ENCODE peak calls at places on chromosomes 11 and 22, in four cellular contexts. W is PC-3, M is HCT116, O is OCI-LY7. R is an unnamed sample.

GRCh38 chr22:31241200-31241599 is 29.1 kb downstream of the LIMK2 start:
- DNase-seq in O (no peak), W (no peak), M (no peak), R (no peak)

GRCh38 chr11:132242662-132243061 is 872.2 kb downstream of the NTM start:
- DNase-seq in O (no peak), W (no peak), M (no peak), R (no peak)

GRCh38 chr11:119737678-119738439 is 8.9 kb upstream of the NECTIN1 start:
- DNase-seq in O (no peak), M (no peak), W (no peak), R (no peak)

GRCh38 chr11:58625826-58626460 is 3.5 kb downstream of the CNTF start:
- DNase-seq in W (peak), M (no peak), O (no peak), R (no peak)

GRCh38 chr22:30243671-30244465 is 2.7 kb downstream of the LIF start:
- DNase-seq in M (no peak), W (no peak), O (no peak), R (no peak)

GRCh38 chr22:21690401-21690801 is 24.6 kb downstream of the PPIL2 start:
- DNase-seq in M (no peak), O (no peak), W (no peak), R (peak)

GRCh38 chr22:37148031-37148651 is 1.6 kb downstream of the IL2RB start:
- DNase-seq in W (no peak), O (no peak), M (no peak), R (no peak)

GRCh38 chr22:45870011-45870410 is 107.0 kb downstream of the WNT7B start:
- DNase-seq in O (no peak), W (no peak), M (no peak), R (no peak)

GRCh38 chr11:14318581-14318981 is 40.4 kb downstream of the RRAS2 start:
- DNase-seq in M (no peak), O (no peak), W (peak), R (no peak)

GRCh38 chr11:115739878-115740277 is 235.7 kb upstream of the CADM1 start:
- DNase-seq in W (no peak), M (no peak), O (no peak), R (no peak)

GRCh38 chr11:93604276-93604675 is 57.2 kb upstream of the CEP295 start:
- DNase-seq in O (no peak), W (no peak), M (no peak), R (no peak)

GRCh38 chr11:119416606-119417580 is 6.1 kb downstream of the THY1 start:
- DNase-seq in O (no peak), M (no peak), W (peak), R (no peak)

GRCh38 chr11:65504671-65505433 is 6.0 kb downstream of the MALAT1 start:
- DNase-seq in O (no peak), M (no peak), W (no peak), R (peak)

GRCh38 chr22:24400037-24400725 is 27.2 kb upstream of the ADORA2A start:
- DNase-seq in W (no peak), O (no peak), M (no peak), R (peak)

GRCh38 chr11:33944345-33944692 is 52.4 kb upstream of the LMO2 start:
- DNase-seq in O (no peak), W (no peak), M (no peak), R (no peak)

GRCh38 chr22:31173386-31174145 is 13.6 kb downstream of the RNF185 start:
- DNase-seq in M (no peak), O (no peak), W (peak), R (no peak)

GRCh38 chr22:36419912-36420882 is 32.4 kb upstream of the MYH9 start:
- DNase-seq in M (no peak), W (no peak), O (no peak), R (no peak)

GRCh38 chr11:33344611-33345010 is 87.4 kb downstream of the HIPK3 start:
- DNase-seq in O (peak), M (no peak), W (peak), R (peak)

GRCh38 chr22:43848366-43849171 is 13.7 kb downstream of the SULT4A1 start:
- DNase-seq in W (peak), M (peak), O (no peak), R (no peak)

GRCh38 chr11:61061081-61061826 is 41.0 kb upstream of the CD5 start:
- DNase-seq in O (peak), M (peak), W (peak), R (peak)

GRCh38 chr11:111483431-111483830 is 28.8 kb downstream of the BTG4 start:
- DNase-seq in W (no peak), O (no peak), M (no peak), R (no peak)

GRCh38 chr22:41620646-41621098 is at the start of gene DESI1:
- DNase-seq in M (no peak), W (no peak), O (no peak), R (no peak)

GRCh38 chr11:11149671-11150459 is 203.2 kb downstream of the CSNK2A3 start:
- DNase-seq in W (no peak), O (peak), M (no peak), R (peak)

GRCh38 chr11:112229746-112230433 is 3.7 kb downstream of the PTS start:
- DNase-seq in O (no peak), M (no peak), W (no peak), R (no peak)

GRCh38 chr11:108853864-108854263 is 189.0 kb downstream of the DDX10 start:
- DNase-seq in W (no peak), M (no peak), O (peak), R (peak)

GRCh38 chr22:22520020-22520656 is at the start of gene ZNF280A:
- DNase-seq in O (no peak), W (no peak), M (peak), R (no peak)

GRCh38 chr11:59207988-59208432 is 4.7 kb downstream of the MPEG1 start:
- DNase-seq in M (no peak), O (peak), W (peak), R (peak)

GRCh38 chr22:36068776-36069344 is 40.2 kb upstream of the RBFOX2 start:
- DNase-seq in M (no peak), W (peak), O (peak), R (no peak)

GRCh38 chr11:131766637-131767036 is 396.2 kb downstream of the NTM start:
- DNase-seq in M (no peak), W (no peak), O (no peak), R (no peak)

GRCh38 chr22:41178425-41178975 is 26.6 kb upstream of the L3MBTL2 start:
- DNase-seq in W (no peak), O (no peak), M (no peak), R (no peak)

GRCh38 chr22:37501610-37502341 is 15.6 kb upstream of the MFNG start:
- DNase-seq in M (no peak), O (no peak), W (peak), R (no peak)

GRCh38 chr11:130181295-130182272 is 22.0 kb downstream of the ST14 start:
- DNase-seq in W (peak), O (peak), M (no peak), R (peak)

GRCh38 chr11:808427-809286 is 1.1 kb upstream of the RPLP2 start:
- DNase-seq in O (peak), M (no peak), W (no peak), R (peak)

GRCh38 chr11:108568183-108568858 is 25.2 kb downstream of the EXPH5 start:
- DNase-seq in W (no peak), O (no peak), M (no peak), R (no peak)

GRCh38 chr22:46803031-46803880 is 40.8 kb downstream of the TBC1D22A start:
- DNase-seq in M (peak), W (peak), O (peak), R (peak)

GRCh38 chr11:115720537-115721308 is 216.5 kb upstream of the CADM1 start:
- DNase-seq in M (no peak), W (no peak), O (no peak), R (no peak)

GRCh38 chr11:57321996-57322880 is 2.5 kb downstream of the TNKS1BP1 start:
- DNase-seq in M (peak), W (peak), O (no peak), R (no peak)

GRCh38 chr22:25663654-25664053 is 78.3 kb upstream of the MYO18B start:
- DNase-seq in M (no peak), O (no peak), W (no peak), R (no peak)

GRCh38 chr22:25666308-25666707 is 75.7 kb upstream of the MYO18B start:
- DNase-seq in M (no peak), O (no peak), W (no peak), R (no peak)

GRCh38 chr22:25673721-25674120 is 68.3 kb upstream of the MYO18B start:
- DNase-seq in W (no peak), O (no peak), M (no peak), R (no peak)

GRCh38 chr22:25672685-25673084 is 69.3 kb upstream of the MYO18B start:
- DNase-seq in O (no peak), M (no peak), W (no peak), R (no peak)

DNA sequence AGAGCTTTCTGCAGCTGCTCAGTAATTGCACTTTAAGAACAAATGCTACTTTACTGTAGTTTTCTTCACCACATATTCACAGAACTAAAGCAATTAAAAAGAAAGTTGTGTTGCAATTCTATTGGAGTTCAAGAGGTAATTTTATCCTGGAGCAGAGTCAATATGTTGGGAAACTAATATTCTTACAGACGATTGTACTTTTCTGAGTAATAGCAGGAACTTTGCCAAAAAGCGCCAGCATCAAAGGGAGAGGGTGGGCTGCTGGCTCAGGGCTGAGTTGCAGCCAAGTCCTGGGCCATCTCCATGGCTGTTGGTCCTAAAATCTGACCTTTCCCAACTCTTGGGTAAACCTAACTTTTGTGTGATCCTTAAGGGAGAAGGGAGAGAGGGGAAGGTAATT is 73.6 kb upstream of the MYO18B start:
- DNase-seq in M (no peak), O (no peak), W (no peak), R (no peak)
- TF ChIP-seq EZH2phosphoT487 in M (no peak), O (no peak), W (no peak), R (no peak)

DNA sequence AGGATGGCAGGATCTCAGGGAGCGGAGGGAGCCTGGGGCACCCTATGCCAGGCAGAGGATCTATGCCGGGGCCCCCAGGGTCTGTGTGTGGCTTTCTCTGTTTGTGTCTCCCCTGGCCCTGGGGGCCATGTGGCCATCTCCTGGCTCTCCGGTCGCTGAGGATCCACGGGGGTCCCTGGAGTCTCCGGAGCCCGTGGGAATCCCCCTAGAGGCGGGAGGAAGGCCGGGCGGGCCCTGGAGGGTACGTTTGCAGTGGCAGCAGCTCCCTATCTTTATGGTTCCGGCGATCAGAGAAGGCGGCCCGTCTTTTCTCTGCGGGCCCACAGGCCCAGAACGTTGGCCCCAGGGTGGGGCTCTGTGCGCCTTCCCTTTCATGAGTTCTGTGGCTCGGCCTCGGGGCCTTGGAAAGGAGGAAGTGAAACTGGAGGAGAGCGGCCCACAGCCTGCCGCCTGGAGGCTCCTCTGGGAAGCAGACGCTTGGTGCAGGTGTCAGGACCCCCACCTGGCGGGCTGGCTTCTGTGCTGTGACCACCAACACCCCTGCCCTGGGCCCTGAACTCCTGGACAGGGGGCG is 82.1 kb downstream of the KCNQ1 start:
- DNase-seq in O (peak), W (no peak), M (no peak), R (peak)
- H3K4me2 ChIP-seq in O (peak), W (no peak), M (no peak), R (peak)

GRCh38 chr11:106961518-106961917 is 56.8 kb downstream of the GUCY1A2 start:
- DNase-seq in W (peak), O (no peak), M (no peak), R (no peak)

GRCh38 chr11:106958506-106959248 is 59.6 kb downstream of the GUCY1A2 start:
- DNase-seq in M (no peak), W (no peak), O (no peak), R (no peak)

GRCh38 chr11:106959386-106959785 is 58.9 kb downstream of the GUCY1A2 start:
- DNase-seq in O (no peak), W (no peak), M (no peak), R (no peak)

GRCh38 chr11:106959800-106960199 is 58.5 kb downstream of the GUCY1A2 start:
- DNase-seq in M (no peak), W (no peak), O (no peak), R (no peak)

DNA sequence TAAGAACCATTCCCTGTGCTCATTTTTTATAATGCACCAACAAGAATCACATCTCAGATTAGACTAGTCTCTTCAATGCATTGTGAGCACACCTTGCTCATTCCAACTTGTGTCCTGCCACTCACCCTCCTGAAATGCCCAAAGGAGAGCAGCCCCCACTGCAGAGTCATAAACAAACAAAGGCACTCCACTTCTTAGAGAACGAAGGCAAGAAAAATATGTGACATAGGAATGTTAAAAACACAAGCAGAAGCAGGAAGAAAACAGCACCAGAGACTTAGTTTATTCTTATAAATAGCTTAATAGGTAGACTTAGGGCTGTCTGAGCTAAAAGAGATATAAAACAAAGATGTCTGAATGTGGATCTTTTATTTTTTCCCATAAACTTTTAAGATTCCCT is 57.2 kb downstream of the GUCY1A2 start:
- DNase-seq in M (no peak), O (no peak), W (peak), R (no peak)
- H2AFZ ChIP-seq in M (no peak), O (no peak), W (no peak), R (no peak)

DNA sequence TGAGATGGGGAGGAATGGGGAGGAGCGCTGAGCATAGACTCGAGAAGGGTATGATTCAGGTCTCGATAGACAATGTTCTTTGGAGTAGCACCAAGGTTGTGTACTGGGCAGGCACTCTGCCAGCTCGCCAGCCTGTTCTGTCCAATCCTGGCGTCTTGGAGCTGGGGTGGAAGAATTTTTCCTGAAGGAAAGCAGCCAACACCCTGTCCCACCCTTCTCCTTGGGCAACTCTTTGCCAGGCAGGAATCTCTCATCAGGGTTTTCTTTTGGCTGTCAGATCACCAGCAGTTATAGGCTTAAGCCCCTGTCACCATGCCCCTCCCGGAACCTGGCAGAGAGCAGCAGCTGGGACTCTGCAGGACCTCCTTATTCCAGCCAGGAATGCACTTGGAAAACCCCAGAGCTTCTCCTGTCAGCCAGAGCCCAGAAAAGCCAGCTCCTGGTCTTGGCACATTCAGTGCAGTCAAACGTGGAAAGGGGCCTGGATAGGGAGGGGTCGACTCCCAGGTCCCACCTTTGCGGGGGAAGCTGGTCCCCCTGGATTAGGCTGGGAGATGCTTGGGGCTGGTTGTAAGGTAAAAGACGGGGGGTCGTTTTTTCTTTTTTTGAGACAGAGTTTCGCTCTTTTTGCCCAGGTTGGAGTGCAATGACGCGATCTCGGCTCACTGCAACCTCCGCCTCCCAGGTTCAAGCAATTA is 14.4 kb upstream of the SPTBN2 start:
- DNase-seq in W (peak), O (no peak), M (no peak), R (no peak)
- TF ChIP-seq EZH2phosphoT487 in W (no peak), O (no peak), M (no peak), R (no peak)

DNA sequence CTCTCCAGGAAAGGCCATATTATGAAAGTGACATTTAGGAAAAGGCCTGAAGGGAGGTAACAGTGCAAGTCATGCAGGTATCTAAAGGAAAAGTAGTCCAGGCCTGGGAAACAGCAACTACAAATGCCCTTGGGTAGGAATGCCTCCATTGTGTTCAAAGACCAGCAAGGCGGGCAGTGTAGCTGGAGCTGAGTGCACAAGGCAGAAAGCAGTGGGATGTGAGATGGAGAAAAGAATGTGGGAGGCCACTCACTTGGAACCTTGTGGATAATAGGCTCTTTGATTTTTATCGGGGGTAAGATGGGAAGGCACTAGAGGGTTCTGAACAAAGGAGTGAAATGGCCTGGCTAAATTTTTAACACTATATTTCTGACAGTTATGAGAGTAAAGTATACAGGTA is 188.6 kb downstream of the PGR start:
- DNase-seq in O (no peak), W (no peak), M (no peak), R (no peak)
- H3K4me2 ChIP-seq in O (no peak), W (no peak), M (no peak), R (no peak)

GRCh38 chr11:128589998-128590397 is 2.6 kb upstream of the ETS1 start:
- DNase-seq in M (no peak), O (no peak), W (no peak), R (no peak)

GRCh38 chr11:128586689-128587088 is 669 bp downstream of the ETS1 start:
- DNase-seq in M (no peak), O (no peak), W (no peak), R (no peak)

GRCh38 chr11:128588086-128588485 is 728 bp upstream of the ETS1 start:
- DNase-seq in W (no peak), O (no peak), M (no peak), R (no peak)

GRCh38 chr11:128585498-128586238 is 1.7 kb downstream of the ETS1 start:
- DNase-seq in W (no peak), M (no peak), O (no peak), R (no peak)

DNA sequence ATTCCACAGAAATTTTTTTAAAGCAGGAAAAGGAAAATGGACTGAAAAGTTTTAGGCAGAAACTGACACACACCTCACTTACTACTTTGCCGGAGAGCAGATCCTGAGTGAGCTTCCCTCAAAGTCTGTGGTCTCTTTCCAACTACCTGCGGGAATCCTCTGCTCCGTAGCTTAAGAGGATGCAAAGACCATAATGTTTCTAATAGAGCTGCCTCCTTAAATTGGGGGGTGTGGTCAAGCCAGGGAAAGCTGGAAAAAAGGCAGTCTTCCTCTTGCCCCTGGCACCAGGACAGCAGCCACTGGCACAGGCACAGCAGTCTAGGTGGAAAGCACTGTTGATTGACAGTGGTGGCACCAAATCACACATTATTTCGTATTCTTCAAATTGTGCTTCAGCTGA is at the start of gene ETS1:
- DNase-seq in O (no peak), W (peak), M (no peak), R (no peak)
- H2AFZ ChIP-seq in O (no peak), W (peak), M (no peak), R (no peak)

GRCh38 chr11:133835258-133836075 is 9.8 kb downstream of the SPATA19 start:
- DNase-seq in M (peak), W (peak), O (peak), R (no peak)
- TF ChIP-seq EZH2phosphoT487 in M (no peak), W (no peak), O (no peak), R (no peak)

GRCh38 chr22:50487290-50488005 is 789 bp downstream of the MIOX start:
- DNase-seq in O (no peak), M (no peak), W (no peak), R (no peak)
- H3K4me2 ChIP-seq in O (no peak), M (no peak), W (no peak), R (peak)